ENCODE peak calls at places on chromosomes 7 and 10, in five cellular contexts. One of them, this sample, is unnamed.

GRCh38 chr10:49608925-49609282 is 1.2 kb upstream of the SLC18A3 start:
- DNase-seq in aorta: peak; percentile 54
- DNase-seq in MG63: peak; percentile 0
- DNase-seq in left ventricle myocardium inferior: no peak
- DNase-seq in adrenal gland: no peak
- DNase-seq in this sample: no peak

GRCh38 chr10:51999089-51999488 is 299.7 kb upstream of the CSTF2T start:
- DNase-seq in aorta: no peak
- DNase-seq in MG63: no peak
- DNase-seq in left ventricle myocardium inferior: no peak
- DNase-seq in adrenal gland: no peak
- DNase-seq in this sample: no peak

GRCh38 chr10:62264702-62265436 is 3.8 kb downstream of the RTKN2 start:
- DNase-seq in aorta: no peak
- DNase-seq in MG63: no peak
- DNase-seq in left ventricle myocardium inferior: no peak
- DNase-seq in adrenal gland: no peak
- DNase-seq in this sample: peak; percentile 71

GRCh38 chr7:108128514-108128913 is 1.6 kb downstream of the LAMB4 start:
- DNase-seq in aorta: no peak
- DNase-seq in MG63: no peak
- DNase-seq in left ventricle myocardium inferior: no peak
- DNase-seq in adrenal gland: no peak
- DNase-seq in this sample: no peak

GRCh38 chr7:77188736-77189429 is 10.7 kb downstream of the FGL2 start:
- DNase-seq in aorta: no peak
- DNase-seq in MG63: no peak
- DNase-seq in left ventricle myocardium inferior: no peak
- DNase-seq in adrenal gland: no peak
- DNase-seq in this sample: no peak

GRCh38 chr7:12961910-12962309 is 274.5 kb downstream of the ARL4A start:
- DNase-seq in aorta: no peak
- DNase-seq in MG63: no peak
- DNase-seq in left ventricle myocardium inferior: no peak
- DNase-seq in adrenal gland: no peak
- DNase-seq in this sample: no peak

GRCh38 chr7:143289421-143289820 is 1.3 kb downstream of the CASP2 start:
- DNase-seq in aorta: no peak
- DNase-seq in MG63: no peak
- DNase-seq in left ventricle myocardium inferior: no peak
- DNase-seq in adrenal gland: no peak
- DNase-seq in this sample: no peak

GRCh38 chr10:122499491-122499941 is 38.2 kb downstream of the HTRA1 start:
- DNase-seq in aorta: no peak
- DNase-seq in MG63: peak; percentile 53
- DNase-seq in left ventricle myocardium inferior: peak; percentile 50
- DNase-seq in adrenal gland: no peak
- DNase-seq in this sample: no peak

GRCh38 chr7:128352138-128352537 is 8.4 kb upstream of the RBM28 start:
- DNase-seq in aorta: peak; percentile 89
- DNase-seq in MG63: peak; percentile 38
- DNase-seq in left ventricle myocardium inferior: peak; percentile 39
- DNase-seq in adrenal gland: peak; percentile 77
- DNase-seq in this sample: no peak

GRCh38 chr10:62264126-62264525 is 4.5 kb downstream of the RTKN2 start:
- DNase-seq in aorta: no peak
- DNase-seq in MG63: no peak
- DNase-seq in left ventricle myocardium inferior: no peak
- DNase-seq in adrenal gland: no peak
- DNase-seq in this sample: no peak

GRCh38 chr7:156051884-156052283 is 239.6 kb upstream of the SHH start:
- DNase-seq in aorta: no peak
- DNase-seq in MG63: no peak
- DNase-seq in left ventricle myocardium inferior: no peak
- DNase-seq in adrenal gland: no peak
- DNase-seq in this sample: no peak

GRCh38 chr7:76281006-76281705 is 21.3 kb upstream of the HSPB1 start:
- DNase-seq in aorta: peak; percentile 80
- DNase-seq in MG63: no peak
- DNase-seq in left ventricle myocardium inferior: no peak
- DNase-seq in adrenal gland: no peak
- DNase-seq in this sample: no peak

GRCh38 chr10:72812798-72813430 is 80.6 kb upstream of the OIT3 start:
- DNase-seq in aorta: no peak
- DNase-seq in MG63: peak; percentile 44
- DNase-seq in left ventricle myocardium inferior: no peak
- DNase-seq in adrenal gland: no peak
- DNase-seq in this sample: no peak

GRCh38 chr10:122290334-122290733 is 19.2 kb downstream of the BTBD16 start:
- DNase-seq in aorta: no peak
- DNase-seq in MG63: no peak
- DNase-seq in left ventricle myocardium inferior: no peak
- DNase-seq in adrenal gland: peak; percentile 44
- DNase-seq in this sample: no peak

GRCh38 chr7:16460789-16461465 is 4.6 kb downstream of the SOSTDC1 start:
- DNase-seq in aorta: no peak
- DNase-seq in MG63: no peak
- DNase-seq in left ventricle myocardium inferior: no peak
- DNase-seq in adrenal gland: no peak
- DNase-seq in this sample: no peak

GRCh38 chr10:24947304-24948097 is 4.9 kb downstream of the PRTFDC1 start:
- DNase-seq in aorta: no peak
- DNase-seq in MG63: no peak
- DNase-seq in left ventricle myocardium inferior: no peak
- DNase-seq in adrenal gland: no peak
- DNase-seq in this sample: no peak

GRCh38 chr10:14605231-14605925 is 169.3 kb downstream of the FAM107B start:
- DNase-seq in aorta: no peak
- DNase-seq in MG63: peak; percentile 73
- DNase-seq in left ventricle myocardium inferior: no peak
- DNase-seq in adrenal gland: no peak
- DNase-seq in this sample: no peak

GRCh38 chr10:62017141-62017870 is 115.8 kb downstream of the ARID5B start:
- DNase-seq in aorta: no peak
- DNase-seq in MG63: no peak
- DNase-seq in left ventricle myocardium inferior: no peak
- DNase-seq in adrenal gland: no peak
- DNase-seq in this sample: no peak

GRCh38 chr7:21972397-21972784 is 26.7 kb upstream of the CDCA7L start:
- DNase-seq in aorta: no peak
- DNase-seq in MG63: no peak
- DNase-seq in left ventricle myocardium inferior: no peak
- DNase-seq in adrenal gland: no peak
- DNase-seq in this sample: no peak

GRCh38 chr10:62083868-62084267 is 182.4 kb downstream of the ARID5B start:
- DNase-seq in aorta: peak; percentile 78
- DNase-seq in MG63: peak; percentile 65
- DNase-seq in left ventricle myocardium inferior: peak; percentile 74
- DNase-seq in adrenal gland: peak; percentile 68
- DNase-seq in this sample: no peak

GRCh38 chr7:40298421-40298820 is 163.6 kb downstream of the SUGCT start:
- DNase-seq in aorta: no peak
- DNase-seq in MG63: no peak
- DNase-seq in left ventricle myocardium inferior: no peak
- DNase-seq in adrenal gland: no peak
- DNase-seq in this sample: no peak

GRCh38 chr10:56537984-56538383 is 176.9 kb upstream of the ZWINT start:
- DNase-seq in aorta: no peak
- DNase-seq in MG63: peak; percentile 7
- DNase-seq in left ventricle myocardium inferior: no peak
- DNase-seq in adrenal gland: peak; percentile 51
- DNase-seq in this sample: no peak

DNA sequence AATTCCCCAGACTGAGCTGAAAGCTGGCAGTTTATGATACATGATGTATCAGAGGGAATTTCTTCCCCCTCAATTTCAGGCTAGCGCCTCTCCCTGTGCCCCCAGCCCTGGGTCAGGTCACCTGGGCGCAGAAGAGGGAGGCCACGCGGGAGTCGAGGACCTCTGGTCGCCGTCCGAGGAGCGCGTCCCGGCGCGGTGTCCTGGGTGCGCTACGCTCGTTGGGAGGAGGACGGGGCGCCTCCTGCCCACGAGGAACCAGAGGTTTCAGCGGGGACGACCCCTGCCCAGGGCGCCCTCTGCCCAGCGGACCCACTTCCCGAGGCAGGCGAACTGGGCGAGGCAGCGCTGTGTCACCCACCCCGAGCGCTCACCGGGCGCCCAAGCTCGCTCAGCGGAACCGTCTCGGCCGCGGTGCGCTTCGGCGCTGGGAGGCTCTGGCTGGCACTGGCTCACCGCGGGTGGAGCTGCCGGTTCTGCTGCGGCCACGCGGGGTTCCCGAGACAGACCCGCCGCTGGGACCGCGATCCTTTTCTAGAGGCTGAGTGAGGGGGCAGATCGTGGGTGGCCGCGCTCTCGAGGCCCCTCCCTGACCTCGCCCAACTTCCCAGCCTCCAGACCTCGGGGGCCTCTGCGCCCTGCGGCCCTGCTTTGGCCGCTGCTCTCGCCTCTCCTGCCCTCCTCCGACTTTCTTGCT is at the start of gene FAM237B:
- DNase-seq in aorta: no peak
- DNase-seq in MG63: peak; percentile 29
- DNase-seq in left ventricle myocardium inferior: no peak
- DNase-seq in adrenal gland: no peak
- DNase-seq in this sample: peak; percentile 39
- H3K4me3 ChIP-seq in aorta: no peak within 1 kb of the TSS
- H3K4me3 ChIP-seq in MG63: peak within 1 kb of the TSS; percentile 28
- H3K4me3 ChIP-seq in left ventricle myocardium inferior: peak within 1 kb of the TSS; percentile 57
- H3K4me3 ChIP-seq in adrenal gland: peak within 1 kb of the TSS; percentile 22
- H3K4me3 ChIP-seq in this sample: peak within 1 kb of the TSS; percentile 35

DNA sequence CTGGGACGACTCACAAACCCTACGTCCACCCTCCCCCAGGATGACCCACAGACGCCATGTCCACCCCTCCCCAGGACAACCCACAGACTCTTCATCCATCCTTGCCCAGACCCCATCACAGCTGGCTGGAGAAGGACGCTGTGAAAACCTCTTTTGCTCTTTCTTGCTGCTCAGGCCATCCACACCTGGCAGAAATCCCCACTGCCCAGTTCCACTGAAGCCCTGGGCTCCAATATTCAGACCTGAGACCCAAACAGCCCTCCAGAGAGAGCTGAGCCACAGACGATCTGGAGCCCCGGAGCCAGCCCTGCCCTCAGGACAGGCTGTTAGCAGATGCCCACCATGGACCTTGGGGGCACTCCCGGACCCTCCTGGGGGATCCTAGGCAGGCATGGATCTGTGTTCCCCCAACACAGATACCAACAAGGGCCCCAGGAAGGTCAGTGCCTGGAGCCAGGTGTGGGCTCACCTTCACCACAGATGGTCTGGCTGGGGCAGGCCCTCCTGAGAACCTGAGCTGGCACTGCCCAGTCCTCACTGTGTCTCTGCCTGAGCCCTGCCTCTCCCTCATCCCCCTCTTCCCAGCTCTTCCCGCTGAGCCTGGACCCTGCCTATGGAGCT is 226.2 kb downstream of the PTPRN2 start:
- DNase-seq in aorta: peak; percentile 67
- DNase-seq in MG63: no peak
- DNase-seq in left ventricle myocardium inferior: no peak
- DNase-seq in adrenal gland: peak; percentile 29
- DNase-seq in this sample: no peak
- H3K9me3 ChIP-seq in aorta: no peaks in the 10 kb centered on the region
- H3K9me3 ChIP-seq in MG63: no peaks in the 10 kb centered on the region
- H3K9me3 ChIP-seq in left ventricle myocardium inferior: no peaks in the 10 kb centered on the region
- H3K9me3 ChIP-seq in adrenal gland: no peaks in the 10 kb centered on the region
- H3K9me3 ChIP-seq in this sample: no peaks in the 10 kb centered on the region

GRCh38 chr7:24755541-24756416 is 1.5 kb downstream of the GSDME start:
- DNase-seq in aorta: no peak
- DNase-seq in MG63: no peak
- DNase-seq in left ventricle myocardium inferior: no peak
- DNase-seq in adrenal gland: no peak
- DNase-seq in this sample: no peak
- H3K4me3 ChIP-seq in aorta: no peak overlapping the region
- H3K4me3 ChIP-seq in MG63: no peak overlapping the region
- H3K4me3 ChIP-seq in left ventricle myocardium inferior: peak overlapping the region; percentile 83
- H3K4me3 ChIP-seq in adrenal gland: no peak overlapping the region
- H3K4me3 ChIP-seq in this sample: peak overlapping the region; percentile 83

GRCh38 chr10:21599582-21599981 is 65.5 kb downstream of the MLLT10 start:
- DNase-seq in aorta: no peak
- DNase-seq in MG63: no peak
- DNase-seq in left ventricle myocardium inferior: no peak
- DNase-seq in adrenal gland: no peak
- DNase-seq in this sample: no peak
- H3K9me3 ChIP-seq in aorta: no peaks in the 10 kb centered on the region
- H3K9me3 ChIP-seq in MG63: no peaks in the 10 kb centered on the region
- H3K9me3 ChIP-seq in left ventricle myocardium inferior: no peaks in the 10 kb centered on the region
- H3K9me3 ChIP-seq in adrenal gland: no peaks in the 10 kb centered on the region
- H3K9me3 ChIP-seq in this sample: peaks cover 4% of the 10 kb centered on the region

GRCh38 chr10:96720422-96721206 is at the start of gene PIK3AP1:
- DNase-seq in aorta: peak; percentile 82
- DNase-seq in MG63: peak; percentile 45
- DNase-seq in left ventricle myocardium inferior: peak; percentile 50
- DNase-seq in adrenal gland: peak; percentile 65
- DNase-seq in this sample: peak; percentile 48

GRCh38 chr10:96719850-96720421 is 378 bp downstream of the PIK3AP1 start:
- DNase-seq in aorta: peak; percentile 87
- DNase-seq in MG63: no peak
- DNase-seq in left ventricle myocardium inferior: peak; percentile 72
- DNase-seq in adrenal gland: peak; percentile 69
- DNase-seq in this sample: peak; percentile 73

GRCh38 chr10:96721207-96721572 is 876 bp upstream of the PIK3AP1 start:
- DNase-seq in aorta: no peak
- DNase-seq in MG63: no peak
- DNase-seq in left ventricle myocardium inferior: no peak
- DNase-seq in adrenal gland: no peak
- DNase-seq in this sample: peak; percentile 8

GRCh38 chr10:96718304-96718990 is 1.9 kb downstream of the PIK3AP1 start:
- DNase-seq in aorta: no peak
- DNase-seq in MG63: no peak
- DNase-seq in left ventricle myocardium inferior: no peak
- DNase-seq in adrenal gland: no peak
- DNase-seq in this sample: no peak

GRCh38 chr10:96719205-96719604 is 1.1 kb downstream of the PIK3AP1 start:
- DNase-seq in aorta: no peak
- DNase-seq in MG63: no peak
- DNase-seq in left ventricle myocardium inferior: no peak
- DNase-seq in adrenal gland: no peak
- DNase-seq in this sample: peak; percentile 50
- H3K4me3 ChIP-seq in aorta: no peak overlapping the region
- H3K4me3 ChIP-seq in MG63: no peak overlapping the region
- H3K4me3 ChIP-seq in left ventricle myocardium inferior: peak overlapping the region; percentile 71
- H3K4me3 ChIP-seq in adrenal gland: peak overlapping the region; percentile 80
- H3K4me3 ChIP-seq in this sample: no peak overlapping the region

GRCh38 chr7:158120751-158121150 is 466.9 kb downstream of the PTPRN2 start:
- DNase-seq in aorta: peak; percentile 50
- DNase-seq in MG63: no peak
- DNase-seq in left ventricle myocardium inferior: peak; percentile 52
- DNase-seq in adrenal gland: no peak
- DNase-seq in this sample: no peak
- H3K9me3 ChIP-seq in aorta: peaks cover 3% of the 10 kb centered on the region
- H3K9me3 ChIP-seq in MG63: no peaks in the 10 kb centered on the region
- H3K9me3 ChIP-seq in left ventricle myocardium inferior: peaks cover 52% of the 10 kb centered on the region
- H3K9me3 ChIP-seq in adrenal gland: no peaks in the 10 kb centered on the region
- H3K9me3 ChIP-seq in this sample: peaks cover 21% of the 10 kb centered on the region